ENCODE peak calls at places on chromosomes 1 and 21, in six cellular contexts. One of them, this sample, is unnamed.

GRCh38 chr1:95604784-95605183 is 370.8 kb downstream of the RWDD3 start:
- ATAC-seq in GM23338: no peak
- ATAC-seq in HepG2: no peak
- ATAC-seq in Panc1: no peak
- ATAC-seq in K562: no peak
- ATAC-seq in HCT116: no peak
- ATAC-seq in this sample: no peak

GRCh38 chr1:51963592-51964308 is 26.8 kb downstream of the RAB3B start:
- ATAC-seq in GM23338: peak
- ATAC-seq in HepG2: no peak
- ATAC-seq in Panc1: no peak
- ATAC-seq in K562: peak
- ATAC-seq in HCT116: no peak
- ATAC-seq in this sample: no peak

GRCh38 chr1:33008051-33008914 is 28.4 kb downstream of the AK2 start:
- ATAC-seq in GM23338: no peak
- ATAC-seq in HepG2: no peak
- ATAC-seq in Panc1: no peak
- ATAC-seq in K562: no peak
- ATAC-seq in HCT116: no peak
- ATAC-seq in this sample: no peak

GRCh38 chr1:27588256-27589232 is 15.4 kb downstream of the AHDC1 start:
- ATAC-seq in GM23338: no peak
- ATAC-seq in HepG2: no peak
- ATAC-seq in Panc1: no peak
- ATAC-seq in K562: no peak
- ATAC-seq in HCT116: no peak
- ATAC-seq in this sample: peak

GRCh38 chr21:29347274-29347681 is 48.6 kb downstream of the BACH1 start:
- ATAC-seq in GM23338: no peak
- ATAC-seq in HepG2: peak
- ATAC-seq in Panc1: no peak
- ATAC-seq in K562: peak
- ATAC-seq in HCT116: no peak
- ATAC-seq in this sample: no peak

GRCh38 chr1:44512313-44512885 is 107.3 kb downstream of the RNF220 start:
- ATAC-seq in GM23338: no peak
- ATAC-seq in HepG2: no peak
- ATAC-seq in Panc1: no peak
- ATAC-seq in K562: no peak
- ATAC-seq in HCT116: no peak
- ATAC-seq in this sample: no peak

GRCh38 chr1:151289991-151290708 is 8.1 kb downstream of the ZNF687 start:
- ATAC-seq in GM23338: no peak
- ATAC-seq in HepG2: no peak
- ATAC-seq in Panc1: peak
- ATAC-seq in K562: no peak
- ATAC-seq in HCT116: no peak
- ATAC-seq in this sample: no peak

GRCh38 chr1:202964755-202965440 is 2.2 kb downstream of the CYB5R1 start:
- ATAC-seq in GM23338: no peak
- ATAC-seq in HepG2: no peak
- ATAC-seq in Panc1: no peak
- ATAC-seq in K562: no peak
- ATAC-seq in HCT116: no peak
- ATAC-seq in this sample: no peak

GRCh38 chr1:153312569-153313186 is at the start of gene PGLYRP3:
- ATAC-seq in GM23338: peak
- ATAC-seq in HepG2: no peak
- ATAC-seq in Panc1: no peak
- ATAC-seq in K562: peak
- ATAC-seq in HCT116: peak
- ATAC-seq in this sample: no peak

GRCh38 chr1:100928128-100928527 is 32.2 kb downstream of the SLC30A7 start:
- ATAC-seq in GM23338: peak
- ATAC-seq in HepG2: peak
- ATAC-seq in Panc1: no peak
- ATAC-seq in K562: peak
- ATAC-seq in HCT116: peak
- ATAC-seq in this sample: no peak

GRCh38 chr1:58885998-58886397 is 102.2 kb upstream of the JUN start:
- ATAC-seq in GM23338: no peak
- ATAC-seq in HepG2: no peak
- ATAC-seq in Panc1: no peak
- ATAC-seq in K562: no peak
- ATAC-seq in HCT116: no peak
- ATAC-seq in this sample: no peak

GRCh38 chr1:230299148-230300006 is 126.8 kb downstream of the PGBD5 start:
- ATAC-seq in GM23338: no peak
- ATAC-seq in HepG2: peak
- ATAC-seq in Panc1: no peak
- ATAC-seq in K562: no peak
- ATAC-seq in HCT116: no peak
- ATAC-seq in this sample: no peak

GRCh38 chr1:117671781-117672501 is 66.1 kb downstream of the TENT5C start:
- ATAC-seq in GM23338: peak
- ATAC-seq in HepG2: peak
- ATAC-seq in Panc1: peak
- ATAC-seq in K562: peak
- ATAC-seq in HCT116: no peak
- ATAC-seq in this sample: peak

GRCh38 chr21:34690041-34690792 is 21.4 kb downstream of the CLIC6 start:
- ATAC-seq in GM23338: no peak
- ATAC-seq in HepG2: no peak
- ATAC-seq in Panc1: no peak
- ATAC-seq in K562: no peak
- ATAC-seq in HCT116: peak
- ATAC-seq in this sample: no peak

GRCh38 chr1:89666640-89667039 is 33.7 kb downstream of the LRRC8C start:
- ATAC-seq in GM23338: no peak
- ATAC-seq in HepG2: no peak
- ATAC-seq in Panc1: no peak
- ATAC-seq in K562: no peak
- ATAC-seq in HCT116: no peak
- ATAC-seq in this sample: no peak

GRCh38 chr1:237690656-237691055 is 200.1 kb downstream of the ZP4 start:
- ATAC-seq in GM23338: no peak
- ATAC-seq in HepG2: no peak
- ATAC-seq in Panc1: no peak
- ATAC-seq in K562: no peak
- ATAC-seq in HCT116: no peak
- ATAC-seq in this sample: no peak

GRCh38 chr1:207645632-207646081 is 724 bp downstream of the CR1L start:
- ATAC-seq in GM23338: peak
- ATAC-seq in HepG2: peak
- ATAC-seq in Panc1: no peak
- ATAC-seq in K562: peak
- ATAC-seq in HCT116: no peak
- ATAC-seq in this sample: no peak

GRCh38 chr1:153773004-153773921 is 1.9 kb upstream of the SLC27A3 start:
- ATAC-seq in GM23338: no peak
- ATAC-seq in HepG2: no peak
- ATAC-seq in Panc1: no peak
- ATAC-seq in K562: no peak
- ATAC-seq in HCT116: no peak
- ATAC-seq in this sample: no peak

GRCh38 chr1:193211539-193211938 is 25.1 kb upstream of the B3GALT2 start:
- ATAC-seq in GM23338: no peak
- ATAC-seq in HepG2: no peak
- ATAC-seq in Panc1: no peak
- ATAC-seq in K562: peak
- ATAC-seq in HCT116: peak
- ATAC-seq in this sample: no peak

GRCh38 chr1:162018418-162018817 is 5.3 kb downstream of the OLFML2B start:
- ATAC-seq in GM23338: no peak
- ATAC-seq in HepG2: no peak
- ATAC-seq in Panc1: no peak
- ATAC-seq in K562: no peak
- ATAC-seq in HCT116: no peak
- ATAC-seq in this sample: no peak

GRCh38 chr1:3596663-3597598 is 14.4 kb downstream of the MEGF6 start:
- ATAC-seq in GM23338: no peak
- ATAC-seq in HepG2: no peak
- ATAC-seq in Panc1: no peak
- ATAC-seq in K562: no peak
- ATAC-seq in HCT116: no peak
- ATAC-seq in this sample: no peak

GRCh38 chr1:25692560-25692959 is 76.0 kb downstream of the MAN1C1 start:
- ATAC-seq in GM23338: peak
- ATAC-seq in HepG2: peak
- ATAC-seq in Panc1: peak
- ATAC-seq in K562: peak
- ATAC-seq in HCT116: peak
- ATAC-seq in this sample: no peak

GRCh38 chr1:68119445-68119844 is 69.0 kb upstream of the DIRAS3 start:
- ATAC-seq in GM23338: no peak
- ATAC-seq in HepG2: no peak
- ATAC-seq in Panc1: no peak
- ATAC-seq in K562: no peak
- ATAC-seq in HCT116: no peak
- ATAC-seq in this sample: no peak

GRCh38 chr1:68113961-68114360 is 63.5 kb upstream of the DIRAS3 start:
- ATAC-seq in GM23338: no peak
- ATAC-seq in HepG2: no peak
- ATAC-seq in Panc1: no peak
- ATAC-seq in K562: no peak
- ATAC-seq in HCT116: no peak
- ATAC-seq in this sample: no peak

GRCh38 chr1:68115308-68115707 is 64.9 kb upstream of the DIRAS3 start:
- ATAC-seq in GM23338: no peak
- ATAC-seq in HepG2: no peak
- ATAC-seq in Panc1: no peak
- ATAC-seq in K562: no peak
- ATAC-seq in HCT116: no peak
- ATAC-seq in this sample: no peak

GRCh38 chr1:68117416-68117815 is 67.0 kb upstream of the DIRAS3 start:
- ATAC-seq in GM23338: no peak
- ATAC-seq in HepG2: peak
- ATAC-seq in Panc1: peak
- ATAC-seq in K562: no peak
- ATAC-seq in HCT116: no peak
- ATAC-seq in this sample: no peak

GRCh38 chr1:68116643-68117235 is 66.3 kb upstream of the DIRAS3 start:
- ATAC-seq in GM23338: peak
- ATAC-seq in HepG2: peak
- ATAC-seq in Panc1: no peak
- ATAC-seq in K562: peak
- ATAC-seq in HCT116: peak
- ATAC-seq in this sample: no peak
- H3K4me3 ChIP-seq in GM23338: no peak
- H3K4me3 ChIP-seq in HepG2: no peak
- H3K4me3 ChIP-seq in Panc1: no peak
- H3K4me3 ChIP-seq in K562: no peak
- H3K4me3 ChIP-seq in HCT116: no peak
- H3K4me3 ChIP-seq in this sample: no peak

GRCh38 chr1:155859881-155860841 is 794 bp downstream of the SYT11 start:
- ATAC-seq in GM23338: peak
- ATAC-seq in HepG2: peak
- ATAC-seq in Panc1: peak
- ATAC-seq in K562: peak
- ATAC-seq in HCT116: no peak
- ATAC-seq in this sample: peak
- TF ChIP-seq POLR2AphosphoS5 in GM23338: peak
- TF ChIP-seq POLR2AphosphoS5 in HepG2: no peak
- TF ChIP-seq POLR2AphosphoS5 in Panc1: no peak
- TF ChIP-seq POLR2AphosphoS5 in K562: peak
- TF ChIP-seq POLR2AphosphoS5 in HCT116: no peak
- TF ChIP-seq POLR2AphosphoS5 in this sample: no peak

DNA sequence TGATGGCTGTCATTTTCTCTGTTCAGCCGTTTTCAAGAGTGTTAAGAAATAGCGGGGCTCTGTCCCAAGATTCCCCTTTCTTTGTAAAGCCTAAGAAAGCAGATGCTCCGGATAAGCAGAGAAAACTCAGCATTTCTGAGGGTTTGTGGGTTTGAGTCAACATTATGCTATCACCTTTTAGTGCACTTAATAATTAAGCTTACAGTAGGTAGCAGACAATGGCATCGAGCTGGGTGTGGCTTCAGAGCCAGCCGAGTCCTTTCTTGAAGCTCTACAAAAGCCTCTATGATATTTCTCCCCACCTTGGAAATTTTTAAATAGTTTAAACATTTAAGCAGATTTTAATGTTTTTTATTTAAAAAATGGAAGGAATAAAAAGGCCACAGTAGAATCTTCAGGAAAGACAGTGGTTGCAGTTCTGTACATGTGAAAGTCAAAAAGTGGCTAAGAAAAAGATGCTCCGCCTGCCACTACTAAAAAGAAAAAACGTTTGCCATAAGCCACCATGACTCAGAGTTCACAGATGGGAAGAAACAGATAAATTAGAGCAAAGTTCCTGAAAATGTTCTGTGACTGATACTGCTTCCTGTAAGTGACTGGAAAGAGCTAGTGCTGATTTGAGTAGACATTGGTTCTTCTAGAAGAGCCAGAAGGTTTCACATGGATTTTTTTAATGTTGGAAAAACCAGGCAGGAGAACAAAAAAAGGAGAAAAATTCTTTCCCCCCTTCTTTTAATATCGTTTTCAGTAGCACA is 221.1 kb downstream of the HLX start:
- ATAC-seq in GM23338: no peak
- ATAC-seq in HepG2: no peak
- ATAC-seq in Panc1: no peak
- ATAC-seq in K562: peak
- ATAC-seq in HCT116: no peak
- ATAC-seq in this sample: peak
- H3K27ac ChIP-seq in GM23338: no peak
- H3K27ac ChIP-seq in HepG2: no peak
- H3K27ac ChIP-seq in Panc1: no peak
- H3K27ac ChIP-seq in K562: no peak
- H3K27ac ChIP-seq in HCT116: no peak
- H3K27ac ChIP-seq in this sample: no peak

DNA sequence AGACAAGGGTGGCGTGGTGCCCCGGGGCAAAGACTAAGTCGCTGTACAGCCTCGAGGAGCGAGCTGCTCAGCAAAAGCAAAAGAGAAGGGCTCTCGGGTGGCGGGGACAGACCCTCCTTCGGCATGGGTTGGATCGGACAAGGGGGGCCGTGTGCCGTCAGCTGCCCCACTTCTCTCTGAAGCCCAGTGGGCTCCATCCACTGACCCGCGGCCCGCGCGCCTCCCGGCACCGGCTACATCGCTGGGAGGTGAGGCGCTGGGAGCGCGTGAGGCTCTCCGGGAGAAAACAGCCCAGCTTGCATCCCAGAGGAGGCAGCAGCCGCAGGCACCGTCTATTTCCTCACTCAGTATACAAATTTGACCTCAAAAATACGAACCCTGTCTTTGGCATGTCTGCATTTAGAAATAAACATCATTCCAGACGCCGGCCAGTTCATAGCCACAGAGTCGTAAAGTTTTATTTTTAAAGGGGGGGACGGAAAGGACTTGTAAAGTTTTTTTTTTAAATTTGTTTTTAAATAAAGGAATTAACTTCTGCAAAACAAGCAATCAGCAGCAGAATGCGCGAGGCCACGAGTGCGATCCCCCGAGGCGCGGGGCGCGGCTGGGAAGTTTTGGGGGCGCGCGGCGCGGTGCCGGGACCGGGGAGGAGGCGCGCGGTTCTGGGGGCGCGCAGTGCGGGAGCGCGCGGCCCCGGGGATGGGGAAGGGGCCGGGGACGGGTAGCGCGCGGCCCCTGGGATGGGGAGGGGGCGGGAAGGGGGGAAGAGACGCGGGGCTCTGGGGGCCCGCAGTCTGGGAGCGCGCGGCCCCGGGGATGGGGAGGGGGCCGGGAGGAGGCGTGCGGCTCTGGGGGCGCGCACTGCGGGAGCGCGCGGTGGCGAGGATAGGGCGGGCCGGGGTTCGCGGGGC is 637 bp upstream of the GPR137B start:
- ATAC-seq in GM23338: peak
- ATAC-seq in HepG2: peak
- ATAC-seq in Panc1: peak
- ATAC-seq in K562: no peak
- ATAC-seq in HCT116: peak
- ATAC-seq in this sample: no peak
- H3K4me3 ChIP-seq in GM23338: peak
- H3K4me3 ChIP-seq in HepG2: peak
- H3K4me3 ChIP-seq in Panc1: peak
- H3K4me3 ChIP-seq in K562: no peak
- H3K4me3 ChIP-seq in HCT116: peak
- H3K4me3 ChIP-seq in this sample: peak

This sample was measured in gastroesophageal sphincter.